ENCODE peak calls at places on chromosomes 7 and 10, in nine cellular contexts. N is GM23338; T is mucosa of descending colon; F is CD8-positive, alpha-beta memory T cell; L is breast epithelium; X is CD8-positive, alpha-beta T cell; P is right cardiac atrium; Y is fibroblast of lung; R is left ventricle myocardium inferior. U is an unnamed sample. For H3K4me1, the result is how much of the 10 kb centered on the place peaks cover.

GRCh38 chr7:2157473-2158279 is 75.1 kb downstream of the MAD1L1 start:
- DNase-seq in N (no peak), T (no peak), F (no peak), L (peak), X (no peak), P (peak), Y (peak), R (peak), U (peak)

GRCh38 chr7:99562832-99563231 is 4.4 kb downstream of the ZNF655 start:
- DNase-seq in N (no peak), T (no peak), F (peak), L (no peak), X (peak), P (no peak), Y (peak), R (no peak), U (no peak)

GRCh38 chr7:88927-89921 is 103.1 kb upstream of the FAM20C start:
- DNase-seq in N (no peak), T (no peak), F (no peak), L (no peak), X (no peak), P (peak), Y (peak), R (peak), U (no peak)

GRCh38 chr7:40133561-40134427 is 628 bp downstream of the MPLKIP start:
- DNase-seq in N (peak), T (no peak), F (no peak), L (no peak), X (no peak), P (no peak), Y (peak), R (no peak), U (no peak)

GRCh38 chr7:17140421-17140820 is 158.0 kb upstream of the AHR start:
- DNase-seq in N (no peak), T (no peak), F (no peak), L (no peak), X (no peak), P (no peak), Y (no peak), R (no peak), U (no peak)

GRCh38 chr10:92356041-92356440 is 65.1 kb downstream of the MARCHF5 start:
- DNase-seq in N (no peak), T (no peak), F (no peak), L (no peak), X (no peak), P (no peak), Y (no peak), R (no peak), U (no peak)

GRCh38 chr10:133466683-133467275 is 13.0 kb downstream of the SCART1 start:
- DNase-seq in N (no peak), T (no peak), F (no peak), L (no peak), X (no peak), P (no peak), Y (no peak), R (no peak), U (no peak)

GRCh38 chr7:132106491-132106890 is 469.8 kb downstream of the PLXNA4 start:
- DNase-seq in N (no peak), T (no peak), F (no peak), L (no peak), X (no peak), P (no peak), Y (no peak), R (no peak), U (no peak)

GRCh38 chr10:121157998-121158397 is 306.8 kb downstream of the WDR11 start:
- DNase-seq in N (no peak), T (no peak), F (no peak), L (no peak), X (no peak), P (peak), Y (no peak), R (no peak), U (no peak)

GRCh38 chr10:131180086-131180485 is 131.4 kb downstream of the TCERG1L start:
- DNase-seq in N (no peak), T (no peak), F (no peak), L (no peak), X (no peak), P (no peak), Y (no peak), R (no peak), U (peak)

GRCh38 chr7:98116656-98117461 is 10.2 kb downstream of the LMTK2 start:
- DNase-seq in N (no peak), T (no peak), F (no peak), L (no peak), X (no peak), P (no peak), Y (peak), R (no peak), U (no peak)

GRCh38 chr7:41339913-41340676 is 362.8 kb downstream of the INHBA start:
- DNase-seq in N (no peak), T (no peak), F (no peak), L (no peak), X (no peak), P (no peak), Y (no peak), R (no peak), U (no peak)

GRCh38 chr7:41333506-41333905 is 369.4 kb downstream of the INHBA start:
- DNase-seq in N (no peak), T (no peak), F (no peak), L (no peak), X (no peak), P (no peak), Y (peak), R (no peak), U (no peak)

GRCh38 chr7:41336455-41336952 is 366.4 kb downstream of the INHBA start:
- DNase-seq in N (no peak), T (no peak), F (no peak), L (no peak), X (no peak), P (no peak), Y (no peak), R (no peak), U (no peak)

GRCh38 chr7:41334071-41334862 is 368.6 kb downstream of the INHBA start:
- DNase-seq in N (no peak), T (no peak), F (no peak), L (no peak), X (no peak), P (no peak), Y (no peak), R (no peak), U (no peak)

GRCh38 chr7:41336981-41337380 is 365.9 kb downstream of the INHBA start:
- DNase-seq in N (no peak), T (no peak), F (no peak), L (no peak), X (no peak), P (no peak), Y (no peak), R (no peak), U (no peak)
- H3K4me1 ChIP-seq in N (under half), T (under half), F (under half), L (under half), X (under half), P (under half), Y (under half), R (under half), U (under half)

GRCh38 chr7:130371059-130371458 is 9.2 kb upstream of the CPA1 start:
- DNase-seq in N (no peak), T (no peak), F (no peak), L (no peak), X (no peak), P (peak), Y (peak), R (no peak), U (no peak)

GRCh38 chr7:130367836-130368235 is 12.5 kb upstream of the CPA1 start:
- DNase-seq in N (no peak), T (no peak), F (no peak), L (no peak), X (no peak), P (no peak), Y (no peak), R (no peak), U (no peak)

GRCh38 chr7:130369110-130369711 is 11.1 kb upstream of the CPA1 start:
- DNase-seq in N (no peak), T (no peak), F (no peak), L (no peak), X (no peak), P (no peak), Y (peak), R (no peak), U (no peak)

GRCh38 chr7:130368347-130368746 is 11.9 kb upstream of the CPA1 start:
- DNase-seq in N (no peak), T (no peak), F (no peak), L (no peak), X (no peak), P (no peak), Y (no peak), R (no peak), U (no peak)

DNA sequence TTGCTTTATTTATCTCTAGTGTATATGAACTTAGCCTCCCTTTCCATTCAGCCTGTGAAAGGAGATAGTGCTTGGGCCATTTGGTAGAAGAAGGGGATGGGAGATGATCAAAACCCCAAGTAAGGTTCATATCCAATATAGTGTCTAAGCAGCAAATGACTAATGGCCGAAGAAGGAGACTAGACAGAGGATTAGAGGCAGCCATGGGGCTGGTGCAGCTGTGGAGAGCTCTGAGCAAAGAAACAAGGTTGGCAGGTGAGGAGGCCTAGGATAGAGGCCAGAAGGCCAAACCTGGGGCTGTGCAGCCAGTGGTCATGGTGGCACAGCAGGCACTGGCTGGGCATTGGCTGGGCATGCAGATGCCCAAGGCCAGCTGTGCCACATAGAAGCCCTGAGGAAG is 10.5 kb upstream of the CPA1 start:
- DNase-seq in N (no peak), T (no peak), F (no peak), L (no peak), X (no peak), P (no peak), Y (no peak), R (no peak), U (no peak)
- H3K4me1 ChIP-seq in N (under half), T (under half), F (under half), L (under half), X (under half), P (under half), Y (half or more), R (under half), U (half or more)

GRCh38 chr10:74977913-74978847 is 133.3 kb upstream of the SAMD8 start:
- DNase-seq in N (no peak), T (no peak), F (peak), L (no peak), X (peak), P (no peak), Y (no peak), R (no peak), U (no peak)

GRCh38 chr10:74983383-74983782 is 128.1 kb upstream of the SAMD8 start:
- DNase-seq in N (no peak), T (no peak), F (no peak), L (no peak), X (no peak), P (no peak), Y (no peak), R (no peak), U (no peak)

GRCh38 chr10:74982634-74982982 is 128.8 kb upstream of the SAMD8 start:
- DNase-seq in N (no peak), T (no peak), F (no peak), L (no peak), X (no peak), P (no peak), Y (no peak), R (no peak), U (no peak)

GRCh38 chr10:74977072-74977471 is 134.4 kb upstream of the SAMD8 start:
- DNase-seq in N (no peak), T (no peak), F (no peak), L (no peak), X (no peak), P (no peak), Y (no peak), R (no peak), U (no peak)

GRCh38 chr10:74981831-74982633 is 129.4 kb upstream of the SAMD8 start:
- DNase-seq in N (no peak), T (no peak), F (no peak), L (no peak), X (no peak), P (no peak), Y (no peak), R (no peak), U (no peak)
- H3K4me1 ChIP-seq in N (under half), T (under half), F (under half), L (under half), X (under half), P (under half), Y (under half), R (under half), U (under half)

GRCh38 chr10:28652101-28652500 is 25.2 kb upstream of the BAMBI start:
- DNase-seq in N (no peak), T (no peak), F (no peak), L (no peak), X (no peak), P (no peak), Y (no peak), R (no peak), U (no peak)
- H3K4me1 ChIP-seq in N (under half), T (under half), F (under half), L (under half), X (under half), P (under half), Y (under half), R (under half), U (under half)

DNA sequence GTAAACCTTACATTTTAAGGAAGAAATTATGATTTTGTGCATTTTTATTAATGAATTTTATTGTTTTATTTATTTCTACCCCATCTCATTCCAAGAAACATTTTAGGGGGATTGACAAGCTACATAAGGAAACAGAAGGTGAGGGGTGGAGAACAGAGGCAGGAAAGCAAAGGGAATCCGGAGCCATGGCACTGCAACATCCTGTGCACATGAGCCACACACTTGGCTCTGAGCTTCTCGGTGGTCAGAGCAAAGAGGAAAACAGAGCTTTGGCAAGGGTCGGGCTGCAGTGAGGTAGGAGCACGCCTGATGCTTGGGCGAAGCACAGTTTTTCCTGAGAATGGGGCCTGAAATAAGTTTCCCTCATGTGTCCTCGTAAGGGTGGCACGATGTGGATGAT is 68.9 kb downstream of the COL13A1 start:
- DNase-seq in N (no peak), T (peak), F (no peak), L (no peak), X (no peak), P (no peak), Y (no peak), R (no peak), U (no peak)
- H3K4me1 ChIP-seq in N (half or more), T (under half), F (under half), L (under half), X (under half), P (under half), Y (under half), R (under half), U (half or more)

DNA sequence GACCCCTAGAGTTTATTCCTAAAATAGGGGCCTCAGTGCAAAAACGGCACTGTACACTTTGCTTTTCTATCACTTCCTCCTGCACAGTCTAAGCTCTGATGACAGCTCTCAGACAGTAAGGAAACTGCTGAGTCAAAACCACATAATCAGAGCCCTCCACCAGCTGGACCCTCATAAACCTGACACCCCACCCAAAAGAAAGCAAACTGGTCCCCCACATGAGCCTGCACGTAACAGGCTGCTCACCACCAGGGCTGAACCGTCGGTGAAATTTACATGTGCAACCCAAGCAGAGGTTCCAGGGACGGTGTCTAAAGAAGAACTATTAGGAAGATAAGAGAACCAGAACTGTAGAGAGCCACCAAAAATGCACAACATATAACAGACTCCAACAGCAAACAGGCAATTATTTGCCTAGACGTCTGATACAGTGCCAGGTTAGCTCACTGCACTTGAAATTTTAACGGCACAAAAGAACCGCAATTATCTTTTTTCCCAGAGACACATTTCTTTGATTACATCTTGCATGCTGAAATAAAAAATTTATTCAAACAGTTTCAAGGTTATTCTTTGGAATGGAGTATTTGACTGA is 19.6 kb downstream of the SGMS1 start:
- DNase-seq in N (no peak), T (no peak), F (no peak), L (no peak), X (peak), P (no peak), Y (peak), R (no peak), U (no peak)
- H3K4me1 ChIP-seq in N (under half), T (under half), F (half or more), L (under half), X (under half), P (under half), Y (under half), R (half or more), U (half or more)

DNA sequence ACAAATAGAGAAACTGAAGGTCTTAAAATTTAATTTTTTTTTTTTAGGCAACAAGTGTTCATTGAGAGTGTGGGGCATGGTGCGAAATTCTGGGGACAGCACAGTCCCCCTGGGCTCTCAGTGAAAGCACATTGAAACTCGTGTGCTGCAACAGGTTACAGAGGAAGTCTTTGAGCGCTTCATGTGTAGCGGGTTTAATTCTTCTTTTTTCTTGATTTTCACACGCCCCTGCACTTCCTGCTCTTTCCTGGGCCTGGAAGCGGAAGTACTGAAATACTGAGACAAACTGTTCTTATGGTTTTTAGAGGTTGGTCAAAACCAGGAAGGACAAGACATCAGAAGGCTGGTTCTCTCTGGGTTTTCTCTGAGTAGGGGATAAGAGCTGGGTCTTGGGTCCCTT is 203.5 kb downstream of the PTEN start:
- DNase-seq in N (no peak), T (no peak), F (no peak), L (no peak), X (peak), P (no peak), Y (no peak), R (no peak), U (no peak)
- H3K4me1 ChIP-seq in N (under half), T (under half), F (half or more), L (under half), X (half or more), P (under half), Y (under half), R (half or more), U (under half)

DNA sequence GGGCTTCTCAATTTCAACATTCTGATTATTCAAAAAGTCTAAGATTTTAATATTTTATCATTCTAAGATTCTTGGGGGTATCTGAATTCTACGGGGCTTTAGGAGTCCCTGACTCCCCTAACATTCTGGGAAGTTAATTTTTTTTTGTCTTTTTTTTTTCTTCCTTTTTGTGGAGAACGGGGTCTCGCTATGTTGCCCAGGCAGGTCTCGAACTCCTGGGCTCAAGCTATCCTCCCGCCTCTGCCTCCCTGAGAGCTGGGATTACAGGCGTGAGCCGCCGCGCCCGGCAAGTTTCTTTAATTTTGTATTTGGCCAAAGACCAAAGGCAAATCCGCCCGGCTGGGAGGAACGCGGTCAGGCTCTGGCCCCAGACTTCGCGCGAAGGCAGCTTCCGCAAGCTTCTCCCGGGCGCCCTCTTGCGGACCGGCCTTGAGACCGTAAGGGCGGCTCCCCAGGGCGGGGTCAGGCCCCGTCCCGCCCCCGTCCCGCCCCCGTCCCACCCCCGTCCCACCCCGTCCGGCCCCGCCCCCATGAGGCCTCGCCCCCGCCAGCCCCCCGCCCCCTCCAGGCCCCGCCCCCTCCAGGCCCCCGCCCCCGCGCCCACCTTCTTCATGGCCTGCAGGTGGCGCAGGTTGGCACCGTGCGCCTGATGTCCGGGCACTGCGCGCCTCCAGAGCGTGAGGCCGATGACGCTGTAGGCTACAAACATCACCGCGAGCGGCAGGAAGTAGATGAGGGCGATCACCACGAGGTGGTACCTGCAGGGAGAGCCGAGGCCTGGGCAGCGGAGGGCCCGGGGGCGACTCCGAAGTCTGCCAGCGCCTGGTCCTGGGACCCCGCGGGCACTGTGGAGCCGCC is 8.2 kb downstream of the TACR2 start:
- DNase-seq in N (peak), T (peak), F (peak), L (peak), X (peak), P (peak), Y (peak), R (peak), U (peak)
- H3K4me1 ChIP-seq in N (under half), T (under half), F (under half), L (under half), X (under half), P (under half), Y (under half), R (half or more), U (under half)

GRCh38 chr10:59887006-59887405 is 19.4 kb downstream of the CCDC6 start:
- DNase-seq in N (no peak), T (no peak), F (no peak), L (no peak), X (no peak), P (no peak), Y (no peak), R (no peak), U (no peak)
- H3K4me1 ChIP-seq in N (under half), T (under half), F (half or more), L (under half), X (under half), P (under half), Y (under half), R (under half), U (half or more)

U was measured in suprapubic skin.